ENCODE peak calls at places on chromosomes 1 and 21, in four cellular contexts. C is stomach, V is uterus, I is heart left ventricle. K is an unnamed sample.

GRCh38 chr21:28975401-28975800 is 17.3 kb downstream of the LTN1 start:
- DNase-seq in C (no peak), V (no peak), I (no peak), K (no peak)

GRCh38 chr1:95916616-95917015 is 682.6 kb downstream of the RWDD3 start:
- DNase-seq in C (no peak), V (no peak), I (no peak), K (no peak)

GRCh38 chr1:154186852-154187501 is 4.9 kb downstream of the TPM3 start:
- DNase-seq in C (no peak), V (no peak), I (no peak), K (no peak)

GRCh38 chr1:53396563-53397268 is 62.5 kb upstream of the DMRTB1 start:
- DNase-seq in C (no peak), V (no peak), I (no peak), K (no peak)

GRCh38 chr1:160080381-160081100 is 797 bp upstream of the KCNJ9 start:
- DNase-seq in C (no peak), V (no peak), I (no peak), K (no peak)

GRCh38 chr21:24112020-24112419 is 1495.3 kb downstream of the MRPL39 start:
- DNase-seq in C (no peak), V (no peak), I (no peak), K (no peak)

GRCh38 chr1:155759966-155760630 is 71.2 kb downstream of the DAP3 start:
- DNase-seq in C (no peak), V (no peak), I (no peak), K (no peak)

GRCh38 chr1:186188004-186188539 is 187.0 kb downstream of the TPR start:
- DNase-seq in C (no peak), V (no peak), I (no peak), K (no peak)

GRCh38 chr1:212470059-212470458 is 37.3 kb downstream of the NENF start:
- DNase-seq in C (peak), V (peak), I (peak), K (peak)

DNA sequence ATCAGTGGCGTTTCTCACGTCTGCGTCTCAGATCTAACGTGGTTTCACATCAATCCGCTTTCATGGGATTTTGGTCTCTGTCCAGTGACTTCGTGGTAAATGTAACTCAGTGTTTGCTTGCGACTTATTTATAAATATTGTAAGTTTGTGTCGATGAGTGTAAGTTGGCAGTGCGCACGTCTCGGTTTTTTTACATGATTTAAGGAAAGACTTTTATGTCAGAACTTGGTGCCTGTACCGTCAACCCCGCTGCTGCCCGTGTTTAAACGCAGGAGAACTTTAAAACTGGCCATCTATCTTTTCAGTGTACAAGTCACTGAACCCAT is 1.5 kb downstream of the B3GALT6 start:
- DNase-seq in C (no peak), V (no peak), I (no peak), K (no peak)
- H3K4me3 ChIP-seq in C (no peak), V (no peak), I (no peak), K (no peak)

GRCh38 chr1:206580438-206581113 is 31.7 kb downstream of the EIF2D start:
- DNase-seq in C (no peak), V (no peak), I (no peak), K (no peak)
- TF ChIP-seq POLR2A in C (no peak), V (no peak), I (no peak), K (no peak)

DNA sequence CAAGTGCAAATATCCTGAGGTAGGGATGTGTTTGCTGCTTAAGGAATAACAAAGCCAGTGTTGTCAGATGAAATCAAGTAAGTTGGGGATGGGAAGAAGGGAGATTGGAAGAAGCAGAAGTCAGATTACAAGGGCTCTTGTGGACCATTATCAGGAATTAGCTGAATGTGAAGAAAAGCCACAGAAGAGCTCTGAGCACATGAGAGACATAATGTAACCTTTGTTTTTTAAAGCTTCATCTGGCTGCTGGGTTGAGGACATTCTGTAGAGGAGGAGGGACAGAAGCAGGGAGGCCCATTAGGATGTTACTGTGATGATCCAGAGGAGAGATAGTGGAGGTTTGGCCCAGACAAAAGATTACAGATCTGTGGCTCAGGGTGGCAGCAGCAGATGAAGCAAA is 111.7 kb downstream of the DUSP10 start:
- DNase-seq in C (no peak), V (no peak), I (no peak), K (no peak)
- H3K4me3 ChIP-seq in C (no peak), V (no peak), I (no peak), K (no peak)

DNA sequence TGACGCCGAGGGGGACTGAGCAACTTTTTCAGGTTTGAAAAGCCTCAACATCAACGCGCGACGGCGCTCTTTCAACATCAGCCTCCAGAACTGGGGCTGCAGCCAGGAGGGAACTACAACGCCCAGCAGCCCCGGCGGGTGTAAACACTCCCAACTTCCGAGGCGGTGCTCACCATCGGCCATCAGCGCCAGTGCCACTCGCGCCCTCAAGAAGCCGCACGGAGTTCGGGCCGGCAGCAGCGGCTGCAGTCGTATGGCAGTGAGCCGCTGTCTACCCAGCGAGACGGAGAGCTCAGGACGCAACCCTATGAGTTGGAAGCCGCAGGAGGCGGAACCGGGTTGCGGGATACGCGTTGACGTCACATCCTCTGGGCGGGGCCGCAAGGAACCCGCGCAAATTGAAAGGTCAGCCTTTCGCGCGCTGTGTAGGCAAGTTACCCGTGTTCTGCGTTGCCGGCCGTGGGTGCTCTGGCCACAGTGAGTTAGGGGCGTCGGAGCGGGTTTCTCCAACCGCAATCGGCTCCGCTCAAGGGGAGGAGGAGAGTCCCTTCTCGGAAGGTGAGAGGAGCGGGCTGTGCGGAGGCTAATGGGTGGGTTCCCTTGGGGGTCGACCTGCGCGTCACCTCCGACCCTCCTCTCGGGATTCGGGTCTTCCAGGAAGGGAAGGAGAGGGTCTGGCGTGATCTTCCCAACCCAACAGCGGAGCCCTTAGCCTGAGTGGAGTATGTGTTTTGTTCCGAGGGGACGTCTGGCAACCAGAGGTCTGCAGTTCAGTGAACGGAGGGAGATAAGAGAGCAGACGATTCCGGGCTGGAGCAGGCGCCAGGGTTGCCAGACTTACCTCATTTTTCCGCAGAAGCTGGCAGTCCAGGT is at the start of gene EXO1:
- DNase-seq in C (peak), V (peak), I (peak), K (peak)
- TF ChIP-seq POLR2A in C (no peak), V (no peak), I (peak), K (no peak)

GRCh38 chr1:244863491-244864252 is 671 bp downstream of the HNRNPU start:
- DNase-seq in C (peak), V (no peak), I (peak), K (peak)

GRCh38 chr1:244864253-244865027 is at the start of gene HNRNPU:
- DNase-seq in C (peak), V (peak), I (peak), K (peak)

GRCh38 chr1:244866355-244866754 is 2.0 kb upstream of the HNRNPU start:
- DNase-seq in C (no peak), V (no peak), I (no peak), K (no peak)

GRCh38 chr1:244865028-244865371 is 657 bp upstream of the HNRNPU start:
- DNase-seq in C (peak), V (peak), I (peak), K (peak)

DNA sequence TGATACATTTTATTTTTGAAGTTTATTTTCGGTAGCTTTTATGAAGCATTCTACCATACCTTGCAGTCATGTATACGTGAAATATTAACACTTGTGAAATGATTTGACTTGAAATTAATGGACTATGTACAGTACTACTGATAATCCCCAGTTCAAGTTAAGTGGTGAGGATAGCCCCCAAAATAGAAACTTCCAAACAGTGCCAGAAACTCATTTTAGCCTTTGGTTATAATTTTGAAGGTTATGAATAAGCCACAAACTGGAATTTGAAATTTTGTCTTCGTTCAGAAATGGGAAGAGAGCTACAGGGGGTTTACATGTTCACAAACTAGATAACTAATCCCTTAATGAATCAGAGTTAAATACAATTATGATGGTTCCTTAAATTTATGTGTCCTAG is 1.5 kb upstream of the HNRNPU start:
- DNase-seq in C (no peak), V (no peak), I (no peak), K (no peak)
- H3K4me3 ChIP-seq in C (no peak), V (no peak), I (no peak), K (no peak)

GRCh38 chr1:68511254-68511653 is 14.4 kb upstream of the DEPDC1 start:
- DNase-seq in C (no peak), V (no peak), I (no peak), K (no peak)
- TF ChIP-seq POLR2A in C (no peak), V (no peak), I (no peak), K (no peak)

DNA sequence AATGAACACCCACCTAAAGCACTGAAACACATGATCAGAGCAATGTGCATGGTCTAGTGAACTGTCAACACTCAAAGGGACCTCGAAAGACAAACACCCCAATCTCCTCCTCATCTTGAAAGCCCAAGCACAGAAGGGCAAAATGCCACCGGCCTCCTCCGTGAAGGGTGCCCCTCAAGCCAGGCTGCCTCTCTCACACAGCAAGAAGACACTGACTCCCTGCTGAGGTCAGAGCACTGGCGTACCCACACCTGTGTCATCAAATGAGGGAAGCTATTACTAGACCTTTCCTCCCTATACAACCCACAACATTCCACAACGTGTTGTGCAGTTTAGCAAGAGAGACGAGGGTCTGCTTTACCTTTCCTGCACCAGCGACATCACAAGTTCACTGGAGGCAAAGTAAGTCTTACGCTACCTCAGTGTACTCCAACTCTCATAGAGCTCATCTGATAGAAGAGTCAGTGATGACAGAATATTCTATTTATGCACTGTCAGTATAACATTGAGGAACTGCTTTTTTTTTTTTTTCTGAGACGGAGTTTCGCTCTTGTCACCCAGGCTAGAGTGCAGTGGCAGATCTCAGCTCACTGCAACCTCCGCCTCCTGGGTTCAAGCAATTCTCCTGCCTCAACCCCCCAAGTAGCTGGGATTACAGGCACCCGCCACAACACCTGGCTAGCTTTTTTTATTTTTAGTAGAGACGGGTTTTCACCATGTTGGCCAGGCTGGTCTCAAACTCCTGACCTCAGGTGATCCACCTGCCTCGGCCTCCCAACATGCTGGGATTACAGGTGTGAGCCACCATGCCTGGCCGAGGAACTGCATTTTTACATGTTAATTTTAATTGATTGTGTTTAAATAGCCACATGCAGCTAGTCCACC is 3.3 kb downstream of the SH3BP5L start:
- DNase-seq in C (no peak), V (no peak), I (no peak), K (no peak)
- H3K4me3 ChIP-seq in C (peak), V (no peak), I (no peak), K (no peak)

GRCh38 chr1:1880617-1881312 is 10.1 kb downstream of the GNB1 start:
- DNase-seq in C (no peak), V (no peak), I (no peak), K (no peak)
- TF ChIP-seq POLR2A in C (no peak), V (no peak), I (no peak), K (no peak)

K was measured in thyroid gland.